ENCODE peak calls at places on chromosome 6, in nine cellular contexts. One of them, this sample, is unnamed.

GRCh38 chr6:26250806-26251075 is 114.3 kb upstream of the BTN3A2 start:
- DNase-seq in transverse colon: peak
- DNase-seq in suprapubic skin: no peak
- DNase-seq in SK-N-SH: no peak
- DNase-seq in A549: no peak
- DNase-seq in HepG2: no peak
- DNase-seq in tibial nerve: no peak
- DNase-seq in sigmoid colon: no peak
- DNase-seq in K562: no peak
- DNase-seq in this sample: no peak

GRCh38 chr6:151690768-151691562 is 116.5 kb upstream of the ESR1 start:
- DNase-seq in A549: no peak
- DNase-seq in K562: no peak
- DNase-seq in SK-N-SH: no peak
- DNase-seq in suprapubic skin: no peak
- DNase-seq in transverse colon: no peak
- DNase-seq in HepG2: no peak
- DNase-seq in sigmoid colon: no peak
- DNase-seq in tibial nerve: peak
- DNase-seq in this sample: no peak

GRCh38 chr6:46985943-46986342 is 56.2 kb downstream of the ADGRF1 start:
- DNase-seq in tibial nerve: no peak
- DNase-seq in HepG2: no peak
- DNase-seq in A549: no peak
- DNase-seq in SK-N-SH: no peak
- DNase-seq in suprapubic skin: no peak
- DNase-seq in K562: no peak
- DNase-seq in transverse colon: no peak
- DNase-seq in sigmoid colon: no peak
- DNase-seq in this sample: no peak

GRCh38 chr6:28373925-28374324 is 24.2 kb downstream of the ZKSCAN3 start:
- DNase-seq in K562: no peak
- DNase-seq in A549: no peak
- DNase-seq in transverse colon: no peak
- DNase-seq in SK-N-SH: no peak
- DNase-seq in suprapubic skin: no peak
- DNase-seq in tibial nerve: no peak
- DNase-seq in sigmoid colon: no peak
- DNase-seq in HepG2: no peak
- DNase-seq in this sample: no peak

GRCh38 chr6:126335210-126335609 is 4.7 kb upstream of the CENPW start:
- DNase-seq in K562: no peak
- DNase-seq in SK-N-SH: no peak
- DNase-seq in suprapubic skin: no peak
- DNase-seq in tibial nerve: no peak
- DNase-seq in HepG2: no peak
- DNase-seq in transverse colon: no peak
- DNase-seq in A549: no peak
- DNase-seq in sigmoid colon: no peak
- DNase-seq in this sample: no peak

GRCh38 chr6:169958510-169958909 is 207.1 kb downstream of the ERMARD start:
- DNase-seq in SK-N-SH: no peak
- DNase-seq in suprapubic skin: peak
- DNase-seq in HepG2: no peak
- DNase-seq in K562: no peak
- DNase-seq in tibial nerve: no peak
- DNase-seq in A549: no peak
- DNase-seq in transverse colon: no peak
- DNase-seq in sigmoid colon: no peak
- DNase-seq in this sample: no peak

GRCh38 chr6:142867988-142868818 is 76.8 kb downstream of the HIVEP2 start:
- DNase-seq in sigmoid colon: no peak
- DNase-seq in SK-N-SH: no peak
- DNase-seq in K562: no peak
- DNase-seq in suprapubic skin: no peak
- DNase-seq in HepG2: peak
- DNase-seq in transverse colon: no peak
- DNase-seq in tibial nerve: no peak
- DNase-seq in A549: no peak
- DNase-seq in this sample: no peak

GRCh38 chr6:133761706-133762105 is 127.2 kb upstream of the TCF21 start:
- DNase-seq in A549: no peak
- DNase-seq in K562: no peak
- DNase-seq in HepG2: no peak
- DNase-seq in suprapubic skin: no peak
- DNase-seq in SK-N-SH: no peak
- DNase-seq in transverse colon: no peak
- DNase-seq in tibial nerve: no peak
- DNase-seq in sigmoid colon: no peak
- DNase-seq in this sample: no peak

GRCh38 chr6:151240861-151241642 is 1.3 kb downstream of the AKAP12 start:
- DNase-seq in suprapubic skin: no peak
- DNase-seq in A549: peak
- DNase-seq in SK-N-SH: peak
- DNase-seq in HepG2: no peak
- DNase-seq in transverse colon: peak
- DNase-seq in tibial nerve: peak
- DNase-seq in sigmoid colon: peak
- DNase-seq in K562: no peak
- DNase-seq in this sample: peak

GRCh38 chr6:33451606-33452005 is 2.8 kb upstream of the ZBTB9 start:
- DNase-seq in suprapubic skin: no peak
- DNase-seq in tibial nerve: no peak
- DNase-seq in SK-N-SH: no peak
- DNase-seq in sigmoid colon: no peak
- DNase-seq in A549: no peak
- DNase-seq in HepG2: no peak
- DNase-seq in transverse colon: no peak
- DNase-seq in K562: no peak
- DNase-seq in this sample: no peak

GRCh38 chr6:39453236-39453635 is 130.7 kb upstream of the KCNK16 start:
- DNase-seq in A549: no peak
- DNase-seq in tibial nerve: no peak
- DNase-seq in K562: no peak
- DNase-seq in transverse colon: no peak
- DNase-seq in HepG2: no peak
- DNase-seq in sigmoid colon: no peak
- DNase-seq in suprapubic skin: no peak
- DNase-seq in SK-N-SH: no peak
- DNase-seq in this sample: no peak

GRCh38 chr6:47335456-47335855 is 25.8 kb upstream of the TNFRSF21 start:
- DNase-seq in suprapubic skin: no peak
- DNase-seq in HepG2: no peak
- DNase-seq in transverse colon: no peak
- DNase-seq in A549: no peak
- DNase-seq in K562: no peak
- DNase-seq in SK-N-SH: no peak
- DNase-seq in tibial nerve: peak
- DNase-seq in sigmoid colon: no peak
- DNase-seq in this sample: no peak

GRCh38 chr6:151494235-151494950 is 576 bp downstream of the CCDC170 start:
- DNase-seq in sigmoid colon: no peak
- DNase-seq in tibial nerve: peak
- DNase-seq in HepG2: peak
- DNase-seq in K562: no peak
- DNase-seq in suprapubic skin: no peak
- DNase-seq in A549: peak
- DNase-seq in SK-N-SH: peak
- DNase-seq in transverse colon: no peak
- DNase-seq in this sample: peak

GRCh38 chr6:74534485-74535211 is 671.2 kb downstream of the COL12A1 start:
- DNase-seq in tibial nerve: peak
- DNase-seq in sigmoid colon: no peak
- DNase-seq in HepG2: peak
- DNase-seq in A549: peak
- DNase-seq in K562: no peak
- DNase-seq in SK-N-SH: no peak
- DNase-seq in transverse colon: no peak
- DNase-seq in suprapubic skin: no peak
- DNase-seq in this sample: no peak

GRCh38 chr6:315921-316752 is 23.9 kb downstream of the DUSP22 start:
- DNase-seq in K562: no peak
- DNase-seq in tibial nerve: no peak
- DNase-seq in sigmoid colon: peak
- DNase-seq in suprapubic skin: peak
- DNase-seq in SK-N-SH: no peak
- DNase-seq in HepG2: no peak
- DNase-seq in A549: no peak
- DNase-seq in transverse colon: no peak
- DNase-seq in this sample: no peak

GRCh38 chr6:72820153-72820552 is 198.3 kb downstream of the KCNQ5 start:
- DNase-seq in A549: no peak
- DNase-seq in tibial nerve: no peak
- DNase-seq in K562: no peak
- DNase-seq in sigmoid colon: no peak
- DNase-seq in HepG2: no peak
- DNase-seq in suprapubic skin: no peak
- DNase-seq in SK-N-SH: no peak
- DNase-seq in transverse colon: no peak
- DNase-seq in this sample: no peak

DNA sequence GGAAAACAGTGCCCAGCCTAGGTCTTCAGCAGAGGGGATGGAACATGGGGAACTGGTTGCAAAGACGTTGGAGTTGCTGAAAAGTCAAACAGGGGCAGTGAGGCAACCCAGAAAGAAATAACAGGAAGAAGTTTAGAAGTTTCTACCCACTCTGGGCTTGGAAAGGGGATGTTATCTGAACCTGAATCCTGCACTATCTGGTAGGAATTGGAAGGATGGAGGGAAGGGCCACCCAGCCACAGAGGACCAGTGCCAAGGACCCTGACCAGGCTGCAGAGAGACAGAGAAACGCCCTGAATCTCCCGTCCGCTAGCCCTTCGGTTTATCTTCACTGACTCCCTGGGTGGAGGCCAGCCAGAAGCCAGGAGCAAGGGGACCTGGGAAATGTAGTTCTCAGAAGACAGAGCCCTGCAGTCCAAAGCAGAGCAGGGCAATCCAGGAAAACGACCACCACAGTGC is 217.3 kb upstream of the RREB1 start:
- DNase-seq in transverse colon: peak
- DNase-seq in SK-N-SH: peak
- DNase-seq in HepG2: no peak
- DNase-seq in A549: no peak
- DNase-seq in suprapubic skin: no peak
- DNase-seq in sigmoid colon: no peak
- DNase-seq in tibial nerve: no peak
- DNase-seq in K562: peak
- DNase-seq in this sample: peak
- TF ChIP-seq EP300 in transverse colon: no peak
- TF ChIP-seq EP300 in SK-N-SH: no peak
- TF ChIP-seq EP300 in HepG2: no peak
- TF ChIP-seq EP300 in A549: no peak
- TF ChIP-seq EP300 in suprapubic skin: no peak
- TF ChIP-seq EP300 in sigmoid colon: no peak
- TF ChIP-seq EP300 in tibial nerve: no peak
- TF ChIP-seq EP300 in K562: no peak
- TF ChIP-seq EP300 in this sample: no peak

DNA sequence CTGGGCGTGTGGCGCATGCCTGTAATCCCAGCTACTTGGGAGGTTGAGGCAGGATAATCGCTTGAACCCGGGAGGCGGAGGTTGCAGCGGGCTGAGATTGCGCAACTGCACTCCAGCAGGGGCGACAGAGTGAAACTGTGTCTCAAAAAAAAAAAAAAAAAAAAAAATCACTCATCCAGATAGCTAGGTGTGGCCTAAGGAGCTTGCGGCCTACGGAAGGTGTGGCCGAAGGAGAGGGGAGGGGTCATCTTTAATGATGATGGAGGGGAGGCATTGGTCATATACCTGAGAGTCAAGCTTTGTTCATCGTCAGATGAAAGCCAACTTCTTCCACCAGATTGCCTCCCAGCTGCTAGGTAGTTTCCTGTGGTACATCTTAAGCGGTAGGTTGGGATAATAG is 801 bp upstream of the PPARD start:
- DNase-seq in sigmoid colon: no peak
- DNase-seq in K562: peak
- DNase-seq in HepG2: no peak
- DNase-seq in A549: no peak
- DNase-seq in tibial nerve: no peak
- DNase-seq in transverse colon: no peak
- DNase-seq in SK-N-SH: no peak
- DNase-seq in suprapubic skin: no peak
- DNase-seq in this sample: no peak
- TF ChIP-seq EP300 in sigmoid colon: no peak
- TF ChIP-seq EP300 in K562: no peak
- TF ChIP-seq EP300 in HepG2: no peak
- TF ChIP-seq EP300 in A549: no peak
- TF ChIP-seq EP300 in tibial nerve: no peak
- TF ChIP-seq EP300 in transverse colon: no peak
- TF ChIP-seq EP300 in SK-N-SH: no peak
- TF ChIP-seq EP300 in suprapubic skin: no peak
- TF ChIP-seq EP300 in this sample: no peak

GRCh38 chr6:118501099-118501498 is 47.0 kb upstream of the PLN start:
- DNase-seq in K562: no peak
- DNase-seq in HepG2: no peak
- DNase-seq in SK-N-SH: no peak
- DNase-seq in transverse colon: no peak
- DNase-seq in suprapubic skin: no peak
- DNase-seq in tibial nerve: no peak
- DNase-seq in sigmoid colon: peak
- DNase-seq in A549: no peak
- DNase-seq in this sample: no peak

GRCh38 chr6:118505656-118506055 is 42.4 kb upstream of the PLN start:
- DNase-seq in A549: no peak
- DNase-seq in sigmoid colon: no peak
- DNase-seq in SK-N-SH: no peak
- DNase-seq in K562: no peak
- DNase-seq in suprapubic skin: no peak
- DNase-seq in tibial nerve: no peak
- DNase-seq in transverse colon: no peak
- DNase-seq in HepG2: no peak
- DNase-seq in this sample: no peak

GRCh38 chr6:118500130-118501015 is 47.7 kb upstream of the PLN start:
- DNase-seq in SK-N-SH: no peak
- DNase-seq in K562: no peak
- DNase-seq in transverse colon: no peak
- DNase-seq in sigmoid colon: no peak
- DNase-seq in tibial nerve: no peak
- DNase-seq in suprapubic skin: no peak
- DNase-seq in HepG2: no peak
- DNase-seq in A549: no peak
- DNase-seq in this sample: no peak

GRCh38 chr6:118504611-118505010 is 43.5 kb upstream of the PLN start:
- DNase-seq in K562: no peak
- DNase-seq in sigmoid colon: no peak
- DNase-seq in SK-N-SH: no peak
- DNase-seq in suprapubic skin: no peak
- DNase-seq in A549: no peak
- DNase-seq in transverse colon: no peak
- DNase-seq in HepG2: no peak
- DNase-seq in tibial nerve: no peak
- DNase-seq in this sample: no peak

GRCh38 chr6:118501816-118502568 is 46.1 kb upstream of the PLN start:
- DNase-seq in suprapubic skin: no peak
- DNase-seq in tibial nerve: peak
- DNase-seq in transverse colon: no peak
- DNase-seq in K562: peak
- DNase-seq in SK-N-SH: no peak
- DNase-seq in sigmoid colon: no peak
- DNase-seq in A549: no peak
- DNase-seq in HepG2: no peak
- DNase-seq in this sample: no peak
- TF ChIP-seq EP300 in suprapubic skin: no peak
- TF ChIP-seq EP300 in tibial nerve: no peak
- TF ChIP-seq EP300 in transverse colon: no peak
- TF ChIP-seq EP300 in K562: no peak
- TF ChIP-seq EP300 in SK-N-SH: peak
- TF ChIP-seq EP300 in sigmoid colon: no peak
- TF ChIP-seq EP300 in A549: no peak
- TF ChIP-seq EP300 in HepG2: no peak
- TF ChIP-seq EP300 in this sample: no peak

GRCh38 chr6:110950443-110950842 is 8.1 kb upstream of the GTF3C6 start:
- DNase-seq in HepG2: no peak
- DNase-seq in tibial nerve: no peak
- DNase-seq in transverse colon: no peak
- DNase-seq in SK-N-SH: no peak
- DNase-seq in A549: no peak
- DNase-seq in suprapubic skin: no peak
- DNase-seq in K562: no peak
- DNase-seq in sigmoid colon: no peak
- DNase-seq in this sample: no peak
- TF ChIP-seq EP300 in HepG2: no peak
- TF ChIP-seq EP300 in tibial nerve: no peak
- TF ChIP-seq EP300 in transverse colon: no peak
- TF ChIP-seq EP300 in SK-N-SH: no peak
- TF ChIP-seq EP300 in A549: no peak
- TF ChIP-seq EP300 in suprapubic skin: no peak
- TF ChIP-seq EP300 in K562: no peak
- TF ChIP-seq EP300 in sigmoid colon: no peak
- TF ChIP-seq EP300 in this sample: no peak